ENCODE peak calls at places on chromosomes 3 and 15, in six cellular contexts. P, D, J, V, S and Y are unnamed samples.

GRCh38 chr15:42728562-42728961 is 8.4 kb downstream of the CDAN1 start:
- DNase-seq in P (no peak), D (no peak), J (no peak), V (peak; percentile 42), S (no peak), Y (no peak)

GRCh38 chr15:66629817-66630576 is 64.2 kb upstream of the LCTL start:
- DNase-seq in P (no peak), D (no peak), J (no peak), V (no peak), S (no peak), Y (no peak)

GRCh38 chr15:75532413-75533250 is 46.5 kb downstream of the PTPN9 start:
- DNase-seq in P (peak; percentile 33), D (peak; percentile 83), J (no peak), V (peak; percentile 54), S (peak; percentile 57), Y (peak; percentile 47)

GRCh38 chr15:96344706-96345559 is 14.4 kb downstream of the NR2F2 start:
- DNase-seq in P (peak; percentile 15), D (peak; percentile 48), J (no peak), V (peak; percentile 62), S (no peak), Y (no peak)

GRCh38 chr15:83200162-83200561 is 7.5 kb downstream of the HDGFL3 start:
- DNase-seq in P (no peak), D (no peak), J (peak; percentile 55), V (no peak), S (no peak), Y (no peak)

GRCh38 chr3:129500334-129500658 is 28.1 kb upstream of the RHO start:
- DNase-seq in P (no peak), D (no peak), J (no peak), V (no peak), S (no peak), Y (no peak)

GRCh38 chr3:66581261-66581660 is 80.4 kb upstream of the LRIG1 start:
- DNase-seq in P (no peak), D (no peak), J (no peak), V (no peak), S (no peak), Y (no peak)

GRCh38 chr3:172174396-172175253 is 135.2 kb downstream of the FNDC3B start:
- DNase-seq in P (no peak), D (peak; percentile 60), J (no peak), V (no peak), S (no peak), Y (no peak)

GRCh38 chr3:76765526-76765925 is 274.4 kb upstream of the ROBO2 start:
- DNase-seq in P (no peak), D (no peak), J (no peak), V (no peak), S (no peak), Y (no peak)

GRCh38 chr3:10187295-10187876 is 22.7 kb downstream of the IRAK2 start:
- DNase-seq in P (no peak), D (peak; percentile 39), J (no peak), V (no peak), S (no peak), Y (no peak)

GRCh38 chr15:72242775-72243370 is 11.9 kb upstream of the PKM start:
- DNase-seq in P (no peak), D (no peak), J (no peak), V (no peak), S (no peak), Y (no peak)

GRCh38 chr15:73389539-73389938 is 20.8 kb upstream of the HCN4 start:
- DNase-seq in P (peak; percentile 35), D (peak; percentile 60), J (no peak), V (no peak), S (no peak), Y (no peak)

GRCh38 chr15:39171944-39172368 is 408.9 kb upstream of the THBS1 start:
- DNase-seq in P (peak; percentile 63), D (peak; percentile 94), J (peak; percentile 19), V (peak; percentile 58), S (peak; percentile 85), Y (peak; percentile 76)

GRCh38 chr3:52453496-52454234 is at the start of gene TNNC1:
- DNase-seq in P (no peak), D (peak; percentile 71), J (no peak), V (no peak), S (peak; percentile 56), Y (no peak)

GRCh38 chr3:6640907-6641306 is 220.0 kb upstream of the GRM7 start:
- DNase-seq in P (no peak), D (no peak), J (peak; percentile 2), V (no peak), S (no peak), Y (no peak)

GRCh38 chr15:72141171-72142084 is 23.2 kb downstream of the SENP8 start:
- DNase-seq in P (no peak), D (no peak), J (peak; percentile 87), V (no peak), S (peak; percentile 33), Y (no peak)

GRCh38 chr3:73674280-73674679 is 49.5 kb upstream of the PDZRN3 start:
- DNase-seq in P (no peak), D (peak; percentile 38), J (no peak), V (no peak), S (no peak), Y (no peak)

GRCh38 chr3:31077021-31077601 is 182.7 kb upstream of the GADL1 start:
- DNase-seq in P (no peak), D (no peak), J (no peak), V (no peak), S (peak; percentile 46), Y (peak; percentile 22)

GRCh38 chr3:10777627-10778026 is 38.4 kb upstream of the SLC6A11 start:
- DNase-seq in P (no peak), D (no peak), J (no peak), V (no peak), S (no peak), Y (no peak)

GRCh38 chr3:99532246-99532645 is 106.1 kb upstream of the COL8A1 start:
- DNase-seq in P (peak; percentile 80), D (peak; percentile 95), J (no peak), V (peak; percentile 73), S (peak; percentile 29), Y (peak; percentile 37)

GRCh38 chr3:71172951-71173350 is 410.6 kb downstream of the FOXP1 start:
- DNase-seq in P (no peak), D (no peak), J (no peak), V (no peak), S (peak; percentile 58), Y (no peak)

GRCh38 chr15:88878720-88879184 is 16.6 kb downstream of the HAPLN3 start:
- DNase-seq in P (peak; percentile 86), D (peak; percentile 93), J (no peak), V (peak; percentile 89), S (peak; percentile 37), Y (peak; percentile 74)

GRCh38 chr15:44726568-44727461 is 9.5 kb upstream of the TRIM69 start:
- DNase-seq in P (no peak), D (peak; percentile 54), J (peak; percentile 97), V (no peak), S (peak; percentile 76), Y (peak; percentile 71)

GRCh38 chr3:58534592-58535494 is 2.1 kb downstream of the ACOX2 start:
- DNase-seq in P (no peak), D (no peak), J (no peak), V (no peak), S (no peak), Y (no peak)

GRCh38 chr15:84684092-84684491 is 26.1 kb upstream of the NMB start:
- DNase-seq in P (no peak), D (no peak), J (no peak), V (no peak), S (no peak), Y (no peak)

GRCh38 chr3:132348531-132348930 is 31.3 kb downstream of the ACP3 start:
- DNase-seq in P (no peak), D (no peak), J (no peak), V (no peak), S (no peak), Y (no peak)

GRCh38 chr3:141388823-141389617 is 20.7 kb downstream of the ZBTB38 start:
- DNase-seq in P (no peak), D (no peak), J (no peak), V (no peak), S (peak; percentile 53), Y (no peak)

DNA sequence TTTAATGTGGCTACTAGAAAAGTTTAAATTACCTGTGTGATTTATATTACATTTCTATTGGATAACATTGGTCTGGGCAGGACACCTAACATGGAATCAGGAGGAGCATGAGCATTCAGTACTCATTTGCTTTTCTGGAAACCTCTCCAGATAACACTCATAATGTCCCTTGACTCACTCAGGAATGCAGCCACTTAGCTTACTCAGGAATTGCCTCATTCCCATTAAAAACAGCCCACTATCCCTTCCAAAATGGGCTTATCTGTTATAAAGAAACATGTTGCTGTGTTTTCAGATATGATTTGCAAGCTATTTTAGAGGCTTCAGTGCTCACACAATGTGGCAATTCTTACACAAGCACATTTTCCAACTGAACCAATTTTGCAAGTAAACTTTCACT is 17.1 kb downstream of the GBE1 start:
- DNase-seq in P (no peak), D (peak; percentile 17), J (no peak), V (no peak), S (peak; percentile 37), Y (peak; percentile 7)
- TF ChIP-seq CREB1 in P (no peak), D (no peak), J (no peak), V (no peak), S (no peak), Y (no peak)

DNA sequence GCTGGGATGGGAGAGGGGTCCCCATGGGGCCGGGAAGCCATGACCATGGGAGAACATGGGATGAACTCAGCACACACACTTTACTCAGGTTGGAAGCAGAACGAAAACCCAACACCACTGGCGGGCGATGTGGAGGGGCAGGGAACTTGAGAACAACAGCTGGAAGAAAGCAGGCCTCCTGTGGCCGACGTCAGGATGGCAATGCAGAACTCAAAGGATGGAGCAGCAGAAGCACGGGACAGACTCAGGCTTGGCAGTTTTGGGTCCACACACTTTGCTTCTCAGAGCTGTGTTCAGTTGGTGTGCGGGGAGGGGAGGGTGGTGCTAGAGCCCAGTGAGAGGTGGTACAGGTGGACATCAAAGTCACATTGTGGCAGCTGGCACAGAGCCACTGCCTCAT is 80.7 kb downstream of the SEC22A start:
- DNase-seq in P (no peak), D (peak; percentile 48), J (no peak), V (peak; percentile 48), S (no peak), Y (no peak)
- TF ChIP-seq CREB1 in P (no peak), D (no peak), J (no peak), V (no peak), S (no peak), Y (no peak)

GRCh38 chr15:93034512-93034911 is 54.5 kb downstream of the RGMA start:
- DNase-seq in P (no peak), D (no peak), J (no peak), V (no peak), S (no peak), Y (no peak)

GRCh38 chr15:93036922-93037321 is 52.1 kb downstream of the RGMA start:
- DNase-seq in P (no peak), D (no peak), J (no peak), V (no peak), S (no peak), Y (no peak)

GRCh38 chr15:93033434-93034045 is 55.5 kb downstream of the RGMA start:
- DNase-seq in P (no peak), D (no peak), J (no peak), V (no peak), S (no peak), Y (no peak)

GRCh38 chr15:93035953-93036810 is 52.8 kb downstream of the RGMA start:
- DNase-seq in P (peak; percentile 46), D (peak; percentile 69), J (no peak), V (peak; percentile 67), S (peak; percentile 28), Y (peak; percentile 75)

GRCh38 chr15:93035092-93035915 is 53.7 kb downstream of the RGMA start:
- DNase-seq in P (no peak), D (no peak), J (no peak), V (no peak), S (no peak), Y (no peak)
- TF ChIP-seq CREB1 in P (no peak), D (no peak), J (no peak), V (no peak), S (no peak), Y (no peak)

GRCh38 chr3:170632780-170633179 is 46.9 kb upstream of the SLC7A14 start:
- DNase-seq in P (no peak), D (no peak), J (peak; percentile 95), V (no peak), S (no peak), Y (no peak)
- TF ChIP-seq CREB1 in P (no peak), D (no peak), J (peak; percentile 43), V (no peak), S (no peak), Y (no peak)